ENCODE peak calls at places on chromosomes 12 and 14, in ten cellular contexts. I is frontal cortex, T is Kasumi-1, W is nephron progenitor cell, C is AG04450, U is left colon, K is foreskin fibroblast, E is putamen, L is nucleus accumbens, G is RPMI7951. R is an unnamed sample.

GRCh38 chr12:15186593-15186992 is 34.6 kb downstream of the RERG start:
- DNase-seq in I (no peak), T (no peak), W (no peak), C (no peak), U (no peak), K (no peak), E (no peak), L (no peak), G (no peak), R (no peak)

GRCh38 chr12:80946591-80946990 is 8.9 kb upstream of the LIN7A start:
- DNase-seq in I (no peak), T (peak; percentile 9), W (no peak), C (no peak), U (no peak), K (peak; percentile 29), E (no peak), L (no peak), G (no peak), R (no peak)

GRCh38 chr14:93648440-93649168 is 139.7 kb downstream of the PRIMA1 start:
- DNase-seq in I (no peak), T (peak; percentile 74), W (peak; percentile 12), C (no peak), U (no peak), K (no peak), E (no peak), L (no peak), G (peak; percentile 14), R (no peak)

GRCh38 chr12:6037459-6037858 is 87.0 kb downstream of the VWF start:
- DNase-seq in I (no peak), T (no peak), W (no peak), C (no peak), U (no peak), K (no peak), E (no peak), L (no peak), G (no peak), R (no peak)

GRCh38 chr12:116143883-116144266 is 133.6 kb downstream of the MED13L start:
- DNase-seq in I (no peak), T (no peak), W (no peak), C (no peak), U (no peak), K (peak; percentile 80), E (no peak), L (no peak), G (peak; percentile 32), R (no peak)

GRCh38 chr12:68767191-68767590 is 21.2 kb downstream of the SLC35E3 start:
- DNase-seq in I (no peak), T (no peak), W (no peak), C (no peak), U (no peak), K (no peak), E (no peak), L (no peak), G (no peak), R (no peak)

GRCh38 chr14:75515631-75515999 is 6.7 kb upstream of the BATF start:
- DNase-seq in I (no peak), T (peak; percentile 23), W (no peak), C (no peak), U (no peak), K (no peak), E (no peak), L (no peak), G (no peak), R (no peak)

GRCh38 chr12:625998-626397 is 37.2 kb downstream of the NINJ2 start:
- DNase-seq in I (no peak), T (no peak), W (no peak), C (no peak), U (no peak), K (no peak), E (no peak), L (no peak), G (no peak), R (no peak)

GRCh38 chr12:96670334-96670899 is 181.0 kb downstream of the CFAP54 start:
- DNase-seq in I (no peak), T (no peak), W (no peak), C (no peak), U (no peak), K (no peak), E (no peak), L (no peak), G (no peak), R (no peak)

GRCh38 chr12:93153321-93153720 is 224.2 kb upstream of the EEA1 start:
- DNase-seq in I (no peak), T (no peak), W (no peak), C (peak; percentile 42), U (no peak), K (peak; percentile 67), E (no peak), L (no peak), G (peak; percentile 36), R (no peak)

GRCh38 chr12:5083955-5084849 is 40.5 kb downstream of the KCNA5 start:
- DNase-seq in I (peak; percentile 68), T (peak; percentile 5), W (peak; percentile 54), C (no peak), U (no peak), K (peak; percentile 80), E (peak; percentile 58), L (no peak), G (peak; percentile 66), R (peak; percentile 75)